ENCODE peak calls at places on chromosome 4, in five cellular contexts. Z is RWPE2, D is Calu3, F is fibroblast of mammary gland, V is Peyer's patch. X is an unnamed sample.

GRCh38 chr4:121199742-121200561 is 35.8 kb upstream of the TNIP3 start:
- DNase-seq in D (no peak), F (no peak), Z (no peak), V (no peak), X (no peak)

GRCh38 chr4:7423801-7424552 is 10.8 kb downstream of the PSAPL1 start:
- DNase-seq in Z (peak), D (no peak), F (no peak), V (no peak), X (peak)

GRCh38 chr4:41507292-41507933 is 30.5 kb upstream of the LIMCH1 start:
- DNase-seq in V (no peak), Z (no peak), F (no peak), D (peak), X (no peak)

GRCh38 chr4:36214735-36215485 is 29.4 kb downstream of the ARAP2 start:
- DNase-seq in D (no peak), F (no peak), V (no peak), Z (no peak), X (no peak)

GRCh38 chr4:85736576-85736975 is 261.6 kb downstream of the ARHGAP24 start:
- DNase-seq in F (no peak), V (no peak), Z (no peak), D (no peak), X (no peak)

GRCh38 chr4:70737006-70737405 is 15.2 kb downstream of the RUFY3 start:
- DNase-seq in Z (no peak), V (no peak), D (no peak), F (no peak), X (no peak)

GRCh38 chr4:126977306-126977705 is 655.5 kb upstream of the INTU start:
- DNase-seq in D (no peak), V (no peak), Z (no peak), F (no peak), X (no peak)

GRCh38 chr4:54540931-54541330 is 116.8 kb upstream of the KIT start:
- DNase-seq in D (no peak), Z (no peak), V (no peak), F (no peak), X (peak)

GRCh38 chr4:138007572-138007971 is 234.6 kb downstream of the SLC7A11 start:
- DNase-seq in V (no peak), F (peak), Z (no peak), D (no peak), X (no peak)
- TF ChIP-seq CTCF in V (no peak), F (peak), Z (peak), D (no peak), X (peak)

GRCh38 chr4:52862605-52863236 is 604 bp downstream of the RASL11B start:
- DNase-seq in F (no peak), Z (no peak), D (no peak), V (no peak), X (no peak)

GRCh38 chr4:52863324-52863723 is 1.2 kb downstream of the RASL11B start:
- DNase-seq in D (no peak), Z (no peak), V (no peak), F (no peak), X (no peak)

GRCh38 chr4:52864816-52865215 is 2.7 kb downstream of the RASL11B start:
- DNase-seq in D (no peak), V (no peak), F (no peak), Z (no peak), X (peak)

GRCh38 chr4:52861171-52861873 is 795 bp upstream of the RASL11B start:
- DNase-seq in D (no peak), F (no peak), V (no peak), Z (no peak), X (no peak)

DNA sequence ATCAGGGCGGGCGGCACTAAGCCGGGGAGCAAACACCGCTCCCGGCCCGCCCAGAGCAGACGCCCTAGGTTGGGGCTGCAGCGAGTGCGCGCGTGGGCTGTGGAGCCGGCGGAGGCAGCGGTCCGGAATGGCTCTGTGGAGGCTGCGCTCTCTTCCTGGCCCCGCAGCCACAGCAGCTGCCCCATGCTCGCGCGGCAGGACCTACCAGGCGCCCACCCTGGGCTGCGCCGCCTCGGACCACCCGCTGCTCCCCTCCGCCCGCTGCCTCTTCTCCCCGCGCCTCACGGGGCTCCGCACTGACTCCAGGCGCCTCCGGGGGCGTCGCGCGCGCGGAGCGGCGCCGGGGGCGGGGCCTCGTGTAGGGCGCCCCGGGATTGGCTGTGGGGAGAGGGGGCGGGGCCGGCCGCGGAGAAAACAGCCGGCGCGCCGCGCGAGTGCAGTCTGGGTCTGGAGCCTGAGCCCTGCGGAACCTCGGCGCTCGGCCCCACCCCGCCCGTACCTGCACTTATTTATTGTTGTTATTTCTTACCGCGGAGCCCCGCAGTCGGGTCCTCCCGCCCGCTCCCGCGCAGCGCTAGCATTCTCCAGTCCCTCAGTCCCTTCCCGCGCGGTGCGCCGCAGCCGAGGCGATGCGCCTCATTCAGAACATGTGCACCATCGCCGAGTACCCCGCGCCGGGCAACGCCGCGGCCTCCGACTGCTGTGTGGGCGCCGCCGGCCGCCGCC is at the start of gene RASL11B:
- DNase-seq in V (peak), F (peak), Z (peak), D (peak), X (peak)
- TF ChIP-seq CTCF in V (no peak), F (no peak), Z (peak), D (no peak), X (no peak)

DNA sequence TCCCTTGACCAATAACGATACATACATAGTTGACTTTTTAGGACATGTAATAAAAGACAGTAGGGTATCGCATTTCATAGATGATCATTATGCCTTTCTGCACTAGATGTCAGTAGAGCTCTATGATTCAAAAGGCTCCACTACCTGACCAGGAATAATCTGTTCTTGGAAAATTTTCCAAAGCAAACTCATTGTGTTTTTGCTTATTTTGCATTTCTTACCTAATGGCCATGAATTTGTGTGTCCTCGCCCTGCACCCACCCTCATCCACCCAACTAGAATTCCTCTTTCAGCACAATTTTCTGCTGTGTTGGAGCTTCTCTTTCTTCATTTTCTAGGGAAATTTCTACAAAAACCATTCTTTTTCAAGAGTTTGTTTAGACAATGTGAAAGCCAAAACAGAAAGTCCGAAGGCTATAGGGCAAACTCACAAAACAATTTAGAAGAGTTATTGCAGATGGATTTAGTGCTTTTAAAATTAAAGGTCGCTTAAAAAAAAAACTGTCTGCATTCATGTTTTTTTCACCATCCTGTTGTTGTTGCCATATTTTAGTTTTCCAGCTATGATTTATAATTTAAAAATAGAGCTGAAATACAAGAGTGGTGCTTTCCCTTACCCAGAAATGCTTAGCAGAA is 183.6 kb downstream of the SPATA18 start:
- DNase-seq in F (peak), V (no peak), Z (no peak), D (no peak), X (no peak)
- TF ChIP-seq CTCF in F (peak), V (no peak), Z (peak), D (no peak), X (peak)

GRCh38 chr4:2662598-2662997 is 93.5 kb downstream of the TNIP2 start:
- DNase-seq in V (no peak), D (no peak), F (peak), Z (no peak), X (peak)

GRCh38 chr4:2663275-2663674 is 92.9 kb downstream of the TNIP2 start:
- DNase-seq in F (no peak), D (no peak), V (no peak), Z (no peak), X (no peak)

DNA sequence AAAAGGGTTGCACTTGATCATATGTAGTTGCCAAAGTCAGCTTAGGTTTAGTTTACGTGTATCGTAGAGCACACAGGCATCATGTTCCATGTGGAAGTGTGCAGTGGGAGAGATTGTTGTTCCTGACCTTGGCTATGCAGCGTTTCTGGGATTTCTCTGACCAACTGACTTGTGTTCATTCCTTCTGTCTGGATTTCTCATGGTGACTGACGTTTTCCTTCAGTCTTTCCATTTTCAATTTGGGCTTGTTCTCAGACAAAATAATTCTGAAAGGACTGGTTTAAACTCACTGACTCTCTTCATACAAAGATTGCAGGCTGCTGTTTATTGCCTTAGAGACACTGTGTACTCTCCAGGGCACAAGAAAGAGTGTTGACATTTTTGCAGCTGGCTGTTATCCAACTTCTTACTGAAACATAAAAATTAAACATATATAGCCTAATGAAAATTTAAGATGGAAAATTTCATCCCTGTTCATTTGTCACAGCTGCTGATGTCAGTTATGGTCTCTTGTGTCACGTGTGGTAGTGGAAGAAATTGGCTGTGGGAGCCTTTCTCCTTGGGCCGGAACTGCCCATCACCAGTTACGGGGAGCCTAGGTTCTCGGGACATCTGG is 95.4 kb downstream of the TNIP2 start:
- DNase-seq in Z (no peak), D (no peak), F (peak), V (no peak), X (no peak)
- TF ChIP-seq CTCF in Z (no peak), D (no peak), F (no peak), V (no peak), X (no peak)

GRCh38 chr4:133355636-133356035 is 206.5 kb downstream of the PCDH10 start:
- DNase-seq in V (no peak), D (no peak), F (no peak), Z (no peak), X (no peak)
- TF ChIP-seq CTCF in V (no peak), D (no peak), F (no peak), Z (no peak), X (no peak)

GRCh38 chr4:10773656-10774055 is 89.1 kb upstream of the CLNK start:
- DNase-seq in Z (no peak), V (no peak), F (no peak), D (no peak), X (no peak)
- TF ChIP-seq CTCF in Z (no peak), V (no peak), F (no peak), D (no peak), X (no peak)

DNA sequence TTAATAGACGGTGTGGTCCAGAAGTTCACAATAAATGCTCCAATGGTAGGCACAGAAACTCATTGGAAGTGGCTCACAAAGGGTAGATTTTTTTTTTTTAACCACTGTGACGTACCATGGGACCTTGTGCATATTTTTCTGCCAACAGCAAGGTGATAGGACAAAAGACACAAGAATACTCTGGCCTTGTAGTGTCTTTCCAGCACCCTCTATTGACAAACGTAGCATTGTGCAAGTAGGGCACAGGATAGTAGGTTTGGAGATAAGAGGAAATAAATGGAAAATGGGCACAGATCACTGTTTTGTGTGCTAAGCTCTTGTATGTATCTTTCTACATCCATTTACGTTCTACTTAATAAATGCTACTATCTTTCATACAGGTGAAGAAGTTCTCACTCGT is 2054.9 kb downstream of the PCDH7 start:
- DNase-seq in F (peak), V (no peak), D (no peak), Z (no peak), X (no peak)
- TF ChIP-seq CTCF in F (peak), V (no peak), D (no peak), Z (peak), X (no peak)

GRCh38 chr4:37434469-37434868 is 189.9 kb downstream of the NWD2 start:
- DNase-seq in F (peak), D (no peak), V (no peak), Z (no peak), X (no peak)
- TF ChIP-seq CTCF in F (no peak), D (no peak), V (no peak), Z (peak), X (peak)

DNA sequence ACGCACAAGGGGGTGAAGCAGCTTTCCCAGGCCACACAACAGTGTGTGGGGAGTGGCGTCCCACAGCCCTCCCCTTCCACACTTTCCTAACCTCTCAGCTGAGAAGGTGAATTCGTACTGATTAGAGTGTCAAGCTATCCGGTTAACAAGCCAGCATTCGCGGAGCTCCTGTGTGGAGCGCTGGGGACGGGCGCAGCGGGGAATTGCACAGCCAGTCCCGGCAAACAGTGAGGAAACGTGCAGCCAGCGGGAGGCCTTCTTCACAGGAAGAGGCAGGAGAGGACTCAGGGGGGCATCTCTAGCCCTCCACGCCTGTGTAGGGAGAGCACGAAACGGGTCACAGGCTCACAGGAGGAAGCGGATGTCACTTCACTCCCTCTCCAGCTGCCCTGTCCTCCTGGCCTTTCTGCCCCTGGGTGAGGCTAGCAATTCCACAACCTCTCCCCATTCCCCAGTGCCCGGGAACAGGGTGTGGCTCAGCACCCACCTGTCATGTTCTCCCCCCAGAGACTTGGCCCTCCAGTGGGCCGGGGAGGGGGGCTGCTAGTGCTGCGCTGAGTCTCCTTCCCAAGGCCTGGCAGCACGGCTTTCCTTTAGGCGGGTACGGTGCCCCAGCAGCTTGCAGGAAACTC is 117.3 kb downstream of the CPZ start:
- DNase-seq in V (no peak), Z (no peak), D (no peak), F (no peak), X (peak)
- TF ChIP-seq CTCF in V (no peak), Z (no peak), D (no peak), F (no peak), X (no peak)

GRCh38 chr4:23934223-23934622 is 44.4 kb upstream of the PPARGC1A start:
- DNase-seq in V (no peak), D (no peak), F (no peak), Z (no peak), X (no peak)

GRCh38 chr4:23932186-23932585 is 42.3 kb upstream of the PPARGC1A start:
- DNase-seq in Z (no peak), F (no peak), V (no peak), D (no peak), X (no peak)

GRCh38 chr4:23931489-23931830 is 41.6 kb upstream of the PPARGC1A start:
- DNase-seq in D (no peak), Z (no peak), F (no peak), V (no peak), X (no peak)

GRCh38 chr4:23934915-23935314 is 45.1 kb upstream of the PPARGC1A start:
- DNase-seq in D (peak), Z (no peak), F (peak), V (no peak), X (peak)

DNA sequence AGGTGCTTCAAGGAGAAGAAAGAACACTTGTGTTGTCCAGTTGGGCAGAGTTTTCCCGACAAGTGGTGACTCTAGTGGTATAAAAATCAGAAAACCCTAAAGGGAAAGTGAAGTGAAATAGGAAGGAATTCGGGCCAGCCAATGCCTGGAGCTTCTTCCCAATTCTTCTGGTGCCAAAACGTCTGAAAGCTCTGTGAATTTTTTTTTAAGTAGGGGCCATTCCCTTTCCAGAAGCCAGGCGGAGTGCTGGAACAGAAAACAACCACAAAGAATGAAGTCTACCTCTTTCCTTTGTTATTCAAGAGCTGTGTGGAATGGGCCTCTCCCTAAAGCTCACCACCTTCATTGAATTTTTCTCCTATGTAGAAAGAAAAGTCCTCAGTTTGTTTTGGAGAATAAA is 43.1 kb upstream of the PPARGC1A start:
- DNase-seq in D (no peak), F (peak), V (no peak), Z (no peak), X (no peak)
- TF ChIP-seq CTCF in D (no peak), F (peak), V (no peak), Z (peak), X (peak)

X was measured in osteoblast.